ENCODE peak calls at places on chromosomes 12 and 14, in six cellular contexts. A is tibial artery; W is CD8-positive, alpha-beta memory T cell; V is A172; O is stimulated activated CD4-positive, alpha-beta T cell treated with anti-CD3 and anti-CD28 coated beads, Interleukin-12 subunit alpha, Interleukin-12 subunit beta, amount 100 ng/mL, for 24 hours; I is anterior cingulate cortex. B is an unnamed sample.

GRCh38 chr14:104477804-104478375 is 101.7 kb upstream of the C14orf180 start:
- DNase-seq in A (no peak), W (no peak), V (no peak), O (no peak), I (no peak), B (no peak)

GRCh38 chr12:64567570-64567969 is 42.7 kb upstream of the RASSF3 start:
- DNase-seq in A (no peak), W (no peak), V (no peak), O (no peak), I (no peak), B (no peak)

GRCh38 chr12:3103806-3104205 is 26.6 kb downstream of the TSPAN9 start:
- DNase-seq in A (no peak), W (no peak), V (no peak), O (no peak), I (no peak), B (no peak)

GRCh38 chr12:13164859-13165577 is 31.5 kb upstream of the EMP1 start:
- DNase-seq in A (no peak), W (no peak), V (no peak), O (no peak), I (no peak), B (peak)

GRCh38 chr14:93943052-93943451 is 15.9 kb downstream of the FAM181A start:
- DNase-seq in A (no peak), W (no peak), V (no peak), O (no peak), I (no peak), B (no peak)

GRCh38 chr12:68794653-68795253 is 13.2 kb upstream of the MDM2 start:
- DNase-seq in A (no peak), W (no peak), V (peak), O (no peak), I (no peak), B (no peak)

GRCh38 chr12:992647-993046 is 1.6 kb downstream of the ERC1 start:
- DNase-seq in A (no peak), W (no peak), V (no peak), O (no peak), I (no peak), B (no peak)

GRCh38 chr12:89862511-89863331 is 154.1 kb upstream of the ATP2B1 start:
- DNase-seq in A (no peak), W (peak), V (no peak), O (no peak), I (peak), B (no peak)

GRCh38 chr12:123752046-123752445 is 10.1 kb upstream of the DNAH10 start:
- DNase-seq in A (no peak), W (no peak), V (no peak), O (no peak), I (no peak), B (no peak)

GRCh38 chr12:9066755-9067433 is 48.8 kb downstream of the A2M start:
- DNase-seq in A (no peak), W (no peak), V (no peak), O (no peak), I (no peak), B (no peak)

GRCh38 chr12:52585001-52585400 is 11.4 kb upstream of the KRT74 start:
- DNase-seq in A (no peak), W (no peak), V (no peak), O (no peak), I (no peak), B (no peak)

GRCh38 chr14:75433631-75434556 is 6.1 kb downstream of the JDP2 start:
- DNase-seq in A (no peak), W (no peak), V (no peak), O (no peak), I (no peak), B (no peak)

GRCh38 chr14:55180434-55180833 is 11.0 kb downstream of the DLGAP5 start:
- DNase-seq in A (no peak), W (no peak), V (no peak), O (no peak), I (no peak), B (no peak)

GRCh38 chr12:16224196-16224595 is 53.3 kb downstream of the SLC15A5 start:
- DNase-seq in A (no peak), W (no peak), V (no peak), O (no peak), I (no peak), B (no peak)

GRCh38 chr12:10075451-10075850 is 23.3 kb downstream of the CLEC1A start:
- DNase-seq in A (no peak), W (no peak), V (no peak), O (no peak), I (no peak), B (no peak)